ENCODE peak calls at places on chromosomes 7 and 10, in nine cellular contexts. E is HL-60, Q is osteoblast, L is AG09309, O is mammary epithelial cell, B is skeletal muscle cell, C is AG04450, H is GM12865, D is psoas muscle. Y is an unnamed sample.

GRCh38 chr7:138515001-138515528 is 55.0 kb downstream of the TRIM24 start:
- DNase-seq in E (no peak), Q (no peak), L (no peak), O (no peak), B (no peak), C (no peak), H (no peak), D (no peak), Y (no peak)

GRCh38 chr10:79155301-79156081 is 86.7 kb downstream of the ZMIZ1 start:
- DNase-seq in E (peak), Q (no peak), L (no peak), O (no peak), B (no peak), C (no peak), H (no peak), D (peak), Y (peak)

GRCh38 chr7:831596-832291 is 532 bp upstream of the SUN1 start:
- DNase-seq in E (no peak), Q (peak), L (peak), O (peak), B (peak), C (peak), H (peak), D (no peak), Y (peak)

GRCh38 chr10:93080350-93081046 is 6.8 kb downstream of the CYP26A1 start:
- DNase-seq in E (peak), Q (peak), L (peak), O (no peak), B (no peak), C (no peak), H (peak), D (no peak), Y (peak)

GRCh38 chr10:86400705-86401587 is 34.4 kb upstream of the GRID1 start:
- DNase-seq in E (no peak), Q (peak), L (no peak), O (peak), B (no peak), C (no peak), H (peak), D (peak), Y (peak)

GRCh38 chr7:908159-908918 is 32.0 kb downstream of the GET4 start:
- DNase-seq in E (no peak), Q (no peak), L (no peak), O (no peak), B (no peak), C (no peak), H (no peak), D (no peak), Y (no peak)

GRCh38 chr10:13016413-13016812 is 14.9 kb upstream of the CCDC3 start:
- DNase-seq in E (no peak), Q (no peak), L (no peak), O (no peak), B (no peak), C (no peak), H (no peak), D (no peak), Y (no peak)

GRCh38 chr7:132221356-132221755 is 354.9 kb downstream of the PLXNA4 start:
- DNase-seq in E (no peak), Q (no peak), L (no peak), O (peak), B (no peak), C (no peak), H (no peak), D (no peak), Y (no peak)

GRCh38 chr7:33736521-33737221 is 168.7 kb upstream of the BMPER start:
- DNase-seq in E (no peak), Q (no peak), L (no peak), O (no peak), B (no peak), C (no peak), H (no peak), D (no peak), Y (no peak)

GRCh38 chr7:66415659-66416265 is 210.6 kb downstream of the TPST1 start:
- DNase-seq in E (no peak), Q (no peak), L (no peak), O (no peak), B (no peak), C (no peak), H (no peak), D (no peak), Y (peak)

GRCh38 chr7:1926908-1927306 is 256.8 kb downstream of the ELFN1 start:
- DNase-seq in E (no peak), Q (no peak), L (no peak), O (no peak), B (no peak), C (no peak), H (no peak), D (no peak), Y (no peak)

GRCh38 chr10:45673074-45673628 is 579 bp upstream of the ZFAND4 start:
- DNase-seq in E (no peak), Q (no peak), L (no peak), O (peak), B (no peak), C (no peak), H (peak), D (peak), Y (no peak)

GRCh38 chr10:111319866-111320265 is 243.0 kb downstream of the ADRA2A start:
- DNase-seq in E (no peak), Q (peak), L (no peak), O (no peak), B (no peak), C (no peak), H (no peak), D (no peak), Y (peak)

GRCh38 chr7:137591444-137591843 is 247.9 kb upstream of the PTN start:
- DNase-seq in E (no peak), Q (peak), L (peak), O (peak), B (peak), C (no peak), H (no peak), D (no peak), Y (peak)

GRCh38 chr10:46520381-46520780 is 36.1 kb downstream of the GPRIN2 start:
- DNase-seq in E (no peak), Q (no peak), L (no peak), O (no peak), B (no peak), C (no peak), H (no peak), D (peak), Y (no peak)

GRCh38 chr7:335358-336148 is 45.6 kb downstream of the FOXL3 start:
- DNase-seq in E (no peak), Q (peak), L (no peak), O (no peak), B (no peak), C (no peak), H (no peak), D (peak), Y (no peak)

GRCh38 chr7:25638042-25638441 is 409.8 kb upstream of the NPVF start:
- DNase-seq in E (no peak), Q (no peak), L (no peak), O (no peak), B (no peak), C (no peak), H (no peak), D (no peak), Y (no peak)

GRCh38 chr10:104574470-104575213 is 66.4 kb upstream of the SORCS3 start:
- DNase-seq in E (no peak), Q (no peak), L (no peak), O (no peak), B (no peak), C (no peak), H (no peak), D (no peak), Y (no peak)

GRCh38 chr7:73865738-73866445 is 4.9 kb downstream of the TMEM270 start:
- DNase-seq in E (peak), Q (peak), L (no peak), O (no peak), B (no peak), C (no peak), H (peak), D (peak), Y (peak)

GRCh38 chr10:121414366-121414765 is 183.9 kb downstream of the FGFR2 start:
- DNase-seq in E (no peak), Q (no peak), L (no peak), O (no peak), B (no peak), C (no peak), H (no peak), D (no peak), Y (no peak)

GRCh38 chr7:142964502-142965246 is 2.5 kb upstream of the KEL start:
- DNase-seq in E (no peak), Q (no peak), L (no peak), O (no peak), B (no peak), C (no peak), H (no peak), D (no peak), Y (no peak)

GRCh38 chr7:98294326-98294725 is 12.8 kb downstream of the BRI3 start:
- DNase-seq in E (peak), Q (peak), L (no peak), O (no peak), B (no peak), C (no peak), H (no peak), D (peak), Y (no peak)

GRCh38 chr7:144818516-144818915 is 17.3 kb downstream of the TPK1 start:
- DNase-seq in E (no peak), Q (no peak), L (no peak), O (no peak), B (no peak), C (no peak), H (peak), D (no peak), Y (no peak)

GRCh38 chr7:151010307-151011096 is 13.8 kb downstream of the ATG9B start:
- DNase-seq in E (no peak), Q (peak), L (no peak), O (no peak), B (no peak), C (no peak), H (no peak), D (no peak), Y (peak)

GRCh38 chr7:4343272-4344000 is 338.7 kb upstream of the FOXK1 start:
- DNase-seq in E (no peak), Q (no peak), L (no peak), O (no peak), B (no peak), C (no peak), H (no peak), D (no peak), Y (no peak)

GRCh38 chr10:101063162-101063525 is 1.4 kb downstream of the KAZALD1 start:
- DNase-seq in E (no peak), Q (peak), L (no peak), O (no peak), B (no peak), C (no peak), H (no peak), D (no peak), Y (no peak)
- H3K4me3 ChIP-seq in E (no peak), Q (peak), L (peak), O (no peak), B (peak), C (peak), H (no peak), D (peak), Y (peak)

GRCh38 chr7:6589151-6589828 is 531 bp upstream of the INTS15 start:
- DNase-seq in E (no peak), Q (peak), L (no peak), O (no peak), B (no peak), C (no peak), H (no peak), D (no peak), Y (no peak)
- H3K4me3 ChIP-seq in E (peak), Q (peak), L (peak), O (peak), B (peak), C (peak), H (peak), D (peak), Y (peak)

DNA sequence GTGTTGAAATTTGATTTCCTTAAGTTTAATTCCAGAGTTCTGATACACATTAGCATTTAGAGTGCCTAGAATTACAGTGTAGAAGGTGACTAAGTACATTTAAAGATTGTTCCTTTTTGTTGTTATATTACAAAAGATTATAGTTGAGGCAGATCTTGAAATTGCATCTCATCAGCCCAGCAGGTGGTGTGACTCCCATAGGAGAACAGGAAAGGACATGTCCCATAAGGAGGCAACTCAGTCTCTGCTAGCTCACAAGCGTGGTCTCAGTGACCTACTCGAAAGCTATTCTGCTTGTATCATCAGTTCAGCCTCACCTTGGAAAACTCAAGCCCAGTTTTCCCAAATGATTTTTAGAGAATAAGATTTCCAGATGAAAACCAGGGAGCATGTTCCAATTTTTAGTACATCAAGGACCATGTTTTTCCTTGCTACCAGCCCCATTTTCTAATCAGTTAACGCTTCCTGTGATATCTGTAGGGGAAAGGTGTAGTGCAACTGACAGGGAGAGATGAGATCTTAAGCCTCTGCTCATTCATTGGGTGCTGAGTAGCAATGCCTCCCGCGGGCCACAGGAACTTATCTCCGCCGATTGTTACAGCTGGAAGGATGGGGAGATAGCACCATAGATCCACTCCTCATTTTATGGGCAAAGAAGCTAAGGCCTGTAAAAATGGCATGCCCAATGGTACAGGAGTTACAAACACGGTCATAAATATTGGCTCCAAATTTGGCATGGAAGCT is 1.1 kb upstream of the GNAI1 start:
- DNase-seq in E (no peak), Q (no peak), L (no peak), O (peak), B (no peak), C (no peak), H (no peak), D (no peak), Y (peak)
- H3K4me3 ChIP-seq in E (no peak), Q (no peak), L (no peak), O (no peak), B (no peak), C (no peak), H (no peak), D (peak), Y (no peak)

GRCh38 chr10:48603421-48604038 is 1.3 kb downstream of the ARHGAP22 start:
- DNase-seq in E (no peak), Q (peak), L (no peak), O (no peak), B (no peak), C (no peak), H (no peak), D (no peak), Y (no peak)
- H3K4me3 ChIP-seq in E (no peak), Q (peak), L (peak), O (peak), B (peak), C (peak), H (no peak), D (peak), Y (peak)

GRCh38 chr10:73647211-73647874 is 6.1 kb upstream of the MYOZ1 start:
- DNase-seq in E (no peak), Q (peak), L (no peak), O (no peak), B (no peak), C (no peak), H (peak), D (peak), Y (peak)

GRCh38 chr10:73648975-73649829 is 6.6 kb downstream of the SYNPO2L start:
- DNase-seq in E (no peak), Q (peak), L (no peak), O (peak), B (no peak), C (no peak), H (no peak), D (no peak), Y (peak)

GRCh38 chr10:73646598-73647041 is 5.3 kb upstream of the MYOZ1 start:
- DNase-seq in E (no peak), Q (no peak), L (no peak), O (no peak), B (no peak), C (no peak), H (no peak), D (peak), Y (no peak)

GRCh38 chr10:73648252-73648651 is 7.0 kb upstream of the MYOZ1 start:
- DNase-seq in E (no peak), Q (no peak), L (no peak), O (no peak), B (no peak), C (no peak), H (no peak), D (peak), Y (no peak)

DNA sequence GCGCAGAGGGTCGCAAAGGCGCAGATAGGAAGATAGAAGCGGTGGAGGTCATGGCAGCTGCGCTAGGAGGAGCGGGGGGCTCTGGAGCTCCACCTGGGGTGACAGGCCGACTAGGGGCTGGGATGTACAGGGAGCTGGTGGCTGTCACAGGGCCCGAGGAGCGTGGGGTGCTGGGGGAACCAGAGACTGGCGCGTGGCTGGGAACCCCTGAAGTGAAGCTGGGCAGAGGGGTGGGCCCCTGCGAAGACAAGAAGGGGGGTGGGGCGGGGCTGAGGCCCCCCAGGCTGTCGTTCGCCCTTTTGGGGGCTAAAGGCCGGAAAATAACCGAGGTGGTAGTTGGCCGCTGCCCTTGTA is 6.6 kb upstream of the MYOZ1 start:
- DNase-seq in E (no peak), Q (peak), L (no peak), O (no peak), B (no peak), C (no peak), H (no peak), D (peak), Y (no peak)
- H3K4me3 ChIP-seq in E (no peak), Q (peak), L (peak), O (peak), B (peak), C (peak), H (peak), D (peak), Y (peak)

DNA sequence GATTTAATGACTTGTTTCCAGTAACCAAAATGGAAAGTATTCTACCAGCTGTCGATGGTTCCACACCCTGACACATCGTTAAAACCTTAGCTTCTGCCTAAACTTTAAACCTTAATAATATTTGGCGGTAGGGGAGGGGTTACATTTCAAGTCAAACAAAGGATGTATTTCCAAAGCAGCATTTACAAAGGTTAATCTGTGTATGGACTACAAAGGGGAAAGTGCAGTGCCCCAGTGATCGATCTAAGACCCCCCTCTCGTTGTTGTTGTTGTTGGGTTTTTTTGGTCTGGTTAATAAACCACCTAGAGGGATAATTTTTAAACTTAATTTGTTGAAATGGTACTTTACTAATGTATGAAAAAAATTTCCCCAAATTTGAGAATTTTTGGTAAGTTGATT is 1.1 kb upstream of the STEAP2 start:
- DNase-seq in E (no peak), Q (no peak), L (no peak), O (no peak), B (no peak), C (no peak), H (no peak), D (no peak), Y (no peak)
- H3K4me3 ChIP-seq in E (no peak), Q (peak), L (no peak), O (no peak), B (no peak), C (no peak), H (no peak), D (no peak), Y (no peak)